ENCODE peak calls at places on chromosomes 12 and 14, in five cellular contexts. S, I, D, H and V are unnamed samples.

GRCh38 chr12:44812062-44812461 is 64.1 kb downstream of the NELL2 start:
- DNase-seq in S (no peak), I (no peak), D (peak; percentile 9), H (no peak), V (no peak)

GRCh38 chr14:104771918-104772706 is 19.2 kb downstream of the SIVA1 start:
- DNase-seq in S (no peak), I (no peak), D (no peak), H (no peak), V (no peak)

GRCh38 chr12:115771601-115772000 is 505.9 kb downstream of the MED13L start:
- DNase-seq in S (no peak), I (no peak), D (no peak), H (no peak), V (no peak)

GRCh38 chr14:23487216-23487615 is 17.7 kb downstream of the NGDN start:
- DNase-seq in S (no peak), I (no peak), D (no peak), H (no peak), V (no peak)

GRCh38 chr12:71144682-71145081 is 13.1 kb downstream of the TSPAN8 start:
- DNase-seq in S (no peak), I (no peak), D (no peak), H (no peak), V (no peak)

GRCh38 chr12:69150083-69150795 is 89.1 kb upstream of the CPSF6 start:
- DNase-seq in S (no peak), I (no peak), D (no peak), H (no peak), V (no peak)

GRCh38 chr12:69513297-69513696 is 43.1 kb downstream of the FRS2 start:
- DNase-seq in S (no peak), I (no peak), D (no peak), H (no peak), V (no peak)

GRCh38 chr14:35390577-35391387 is 13.8 kb downstream of the NFKBIA start:
- DNase-seq in S (no peak), I (no peak), D (peak; percentile 87), H (no peak), V (no peak)

GRCh38 chr14:91295276-91295845 is 50.9 kb upstream of the GPR68 start:
- DNase-seq in S (no peak), I (no peak), D (no peak), H (no peak), V (no peak)

GRCh38 chr12:12449533-12450025 is 92.7 kb downstream of the BORCS5 start:
- DNase-seq in S (no peak), I (peak; percentile 38), D (no peak), H (no peak), V (peak; percentile 16)

GRCh38 chr14:20417250-20418186 is 4.2 kb upstream of the TEP1 start:
- DNase-seq in S (no peak), I (no peak), D (no peak), H (no peak), V (no peak)

GRCh38 chr14:98802044-98802443 is 470.0 kb downstream of the BCL11B start:
- DNase-seq in S (no peak), I (no peak), D (no peak), H (no peak), V (no peak)

GRCh38 chr14:98799891-98800290 is 472.1 kb downstream of the BCL11B start:
- DNase-seq in S (no peak), I (no peak), D (no peak), H (no peak), V (no peak)

GRCh38 chr14:98792171-98792570 is 479.8 kb downstream of the BCL11B start:
- DNase-seq in S (no peak), I (no peak), D (no peak), H (no peak), V (no peak)

GRCh38 chr14:98803196-98803595 is 468.8 kb downstream of the BCL11B start:
- DNase-seq in S (no peak), I (no peak), D (no peak), H (no peak), V (no peak)

DNA sequence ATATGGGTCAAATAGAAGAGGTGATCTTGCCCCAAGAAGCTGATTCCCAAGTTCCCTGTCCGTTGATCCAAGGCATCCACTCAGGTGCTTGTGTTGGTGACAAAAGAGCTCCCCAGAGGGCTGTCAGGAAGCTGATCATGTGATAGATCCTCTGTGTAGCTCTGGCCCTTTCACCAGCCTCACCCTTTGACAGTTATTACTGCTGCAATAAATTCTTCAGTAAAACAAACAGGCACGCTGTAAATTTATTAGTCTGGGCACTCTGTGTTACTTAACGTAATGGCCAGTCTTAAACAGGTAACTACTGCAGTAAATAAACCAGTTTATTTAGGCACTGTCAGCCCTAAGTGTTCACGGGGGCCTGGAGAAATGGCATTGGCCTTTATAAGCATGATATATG is 473.9 kb downstream of the BCL11B start:
- DNase-seq in S (no peak), I (no peak), D (no peak), H (no peak), V (no peak)
- TF ChIP-seq RCOR1 in S (no peak), I (no peak), D (no peak), H (no peak), V (no peak)

GRCh38 chr12:67578976-67579661 is 69.4 kb upstream of the DYRK2 start:
- DNase-seq in S (no peak), I (no peak), D (no peak), H (no peak), V (no peak)
- TF ChIP-seq RCOR1 in S (no peak), I (no peak), D (no peak), H (no peak), V (no peak)

DNA sequence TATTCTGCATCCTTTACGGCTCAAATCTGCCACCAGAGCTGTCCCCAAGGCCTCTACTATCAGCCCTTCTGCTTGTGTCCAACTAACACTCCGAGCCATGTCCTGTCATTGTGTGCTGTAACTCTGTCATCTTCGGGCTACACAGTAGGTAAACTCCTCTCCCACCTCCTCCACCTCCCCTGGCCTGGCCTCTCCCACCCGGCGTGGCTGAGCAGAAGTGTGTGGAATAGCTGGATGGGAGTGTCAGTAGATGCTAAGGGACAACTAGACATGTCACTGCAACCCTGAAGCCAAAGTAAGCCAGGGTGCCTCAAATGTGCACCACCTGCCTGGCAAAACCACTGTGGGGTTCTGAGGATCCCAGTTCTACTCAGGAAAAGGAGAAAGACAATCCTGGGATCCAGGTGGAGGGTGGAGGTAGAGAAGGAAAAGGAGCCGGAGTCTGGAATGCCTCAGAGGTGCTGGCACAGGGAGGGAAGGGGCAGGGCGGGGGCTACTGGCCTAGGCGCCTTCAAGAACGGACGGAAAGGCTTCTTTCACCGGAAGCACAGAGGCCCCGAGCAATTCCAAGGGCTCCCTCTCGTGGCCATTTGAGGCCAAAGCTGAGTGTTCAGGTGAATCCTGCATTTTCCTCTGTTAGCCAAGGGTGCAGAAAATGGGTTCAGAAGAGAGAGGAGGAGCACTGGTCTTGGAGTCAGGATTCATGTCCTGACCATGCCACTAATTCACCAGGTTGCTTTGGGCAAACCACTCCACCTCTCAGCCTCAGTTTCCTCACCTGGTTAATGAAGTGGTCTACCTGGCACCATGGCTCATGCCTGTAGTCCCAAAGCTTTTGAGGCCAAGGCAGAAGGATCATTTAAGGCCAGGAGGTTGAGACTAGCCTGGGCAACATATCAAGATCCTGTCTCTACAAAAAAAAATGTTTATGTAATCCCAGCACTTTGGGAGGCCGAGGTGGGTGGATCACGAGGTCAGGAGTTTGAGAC is 20.5 kb upstream of the FAM181A start:
- DNase-seq in S (peak; percentile 77), I (peak; percentile 56), D (peak; percentile 68), H (no peak), V (peak; percentile 17)
- TF ChIP-seq RCOR1 in S (no peak), I (no peak), D (no peak), H (no peak), V (no peak)

GRCh38 chr12:106133136-106134087 is 5.3 kb downstream of the NUAK1 start:
- DNase-seq in S (no peak), I (peak; percentile 48), D (no peak), H (no peak), V (peak; percentile 54)
- TF ChIP-seq RCOR1 in S (no peak), I (no peak), D (no peak), H (no peak), V (no peak)

DNA sequence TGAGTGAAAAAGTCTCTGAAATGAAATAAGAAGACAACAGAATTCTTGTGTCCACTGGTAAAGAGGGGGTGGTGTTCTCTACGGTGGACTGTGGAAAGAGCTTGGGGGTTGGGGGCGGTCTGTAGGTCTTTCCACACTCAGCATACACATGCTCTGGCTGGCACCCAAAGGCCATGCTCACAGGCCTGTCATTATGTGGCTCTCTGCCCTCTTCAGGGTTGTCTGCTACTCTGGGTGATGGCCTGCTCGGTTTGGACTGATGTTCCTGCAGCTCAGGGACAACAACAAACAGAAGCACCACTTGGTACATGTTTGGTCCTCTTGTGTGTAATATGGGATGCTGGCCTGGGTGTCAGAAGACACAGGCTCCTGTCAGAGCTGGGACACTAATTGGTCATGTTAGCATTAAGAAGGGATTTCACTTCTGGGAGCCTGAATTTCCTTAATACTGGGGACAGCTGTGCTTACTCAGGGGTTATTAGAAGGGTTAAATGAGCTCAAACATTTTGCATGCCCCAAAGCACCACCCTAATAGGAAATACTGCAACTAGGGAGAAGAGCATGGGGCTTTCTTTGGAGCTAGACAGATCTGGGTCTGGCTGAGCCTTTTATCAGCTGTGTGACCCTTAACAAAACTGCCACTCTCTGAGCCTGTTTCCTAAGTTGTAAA is 32.8 kb upstream of the SELPLG start:
- DNase-seq in S (no peak), I (no peak), D (no peak), H (no peak), V (peak; percentile 51)
- TF ChIP-seq RCOR1 in S (no peak), I (no peak), D (no peak), H (no peak), V (no peak)

GRCh38 chr14:59189281-59189821 is 884 bp downstream of the DAAM1 start:
- DNase-seq in S (peak; percentile 51), I (peak; percentile 6), D (peak; percentile 28), H (no peak), V (peak; percentile 18)

GRCh38 chr14:59187802-59188460 is 536 bp upstream of the DAAM1 start:
- DNase-seq in S (peak; percentile 43), I (peak; percentile 6), D (peak; percentile 86), H (no peak), V (no peak)

GRCh38 chr14:59188461-59189280 is at the start of gene DAAM1:
- DNase-seq in S (peak; percentile 91), I (peak; percentile 95), D (peak; percentile 96), H (peak; percentile 95), V (peak; percentile 98)

GRCh38 chr14:59189822-59190368 is 1.4 kb downstream of the DAAM1 start:
- DNase-seq in S (peak; percentile 84), I (peak; percentile 90), D (peak; percentile 71), H (peak; percentile 69), V (peak; percentile 91)

DNA sequence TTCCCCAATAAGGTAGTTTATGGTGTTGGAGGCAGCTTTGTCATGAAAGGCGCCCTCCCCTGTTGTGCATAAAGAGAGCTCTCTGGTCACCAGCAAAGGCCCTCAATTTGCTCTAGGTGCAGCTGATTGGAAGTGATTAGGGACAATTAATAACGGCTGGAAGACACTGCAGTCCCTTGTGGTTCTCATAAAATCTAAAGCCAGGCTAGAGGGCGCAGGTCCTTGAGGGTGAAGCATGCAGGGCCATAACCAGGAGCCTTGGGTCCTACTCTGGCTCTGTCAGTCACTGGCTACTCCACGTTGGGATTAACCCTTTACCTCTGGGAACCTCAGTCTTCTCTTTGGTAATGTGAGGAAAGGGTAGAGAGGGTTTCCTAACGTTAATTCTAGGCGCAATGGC is 1.9 kb downstream of the DAAM1 start:
- DNase-seq in S (peak; percentile 58), I (peak; percentile 15), D (peak; percentile 32), H (no peak), V (no peak)
- TF ChIP-seq RCOR1 in S (no peak), I (no peak), D (no peak), H (no peak), V (no peak)

GRCh38 chr12:23236056-23236455 is 611.1 kb downstream of the ETNK1 start:
- DNase-seq in S (no peak), I (no peak), D (no peak), H (no peak), V (no peak)
- TF ChIP-seq RCOR1 in S (no peak), I (no peak), D (no peak), H (no peak), V (no peak)